ENCODE peak calls at places on chromosomes 5 and 9, in eight cellular contexts. One of them, this sample, is unnamed.

GRCh38 chr9:6305954-6306563 is 22.1 kb upstream of the TPD52L3 start:
- DNase-seq in fibroblast of gingiva: peak; percentile 49
- DNase-seq in OCI-M1: peak; percentile 99
- DNase-seq in EH: peak; percentile 38
- DNase-seq in progenitor cell of endocrine pancreas: no peak
- DNase-seq in mesothelial cell of epicardium: no peak
- DNase-seq in iPS-NIHi11: peak; percentile 36
- DNase-seq in H1: no peak
- DNase-seq in this sample: no peak

GRCh38 chr5:112668016-112668415 is 69.7 kb upstream of the APC start:
- DNase-seq in EH: peak; percentile 16
- DNase-seq in H1: no peak
- DNase-seq in mesothelial cell of epicardium: no peak
- DNase-seq in progenitor cell of endocrine pancreas: no peak
- DNase-seq in iPS-NIHi11: no peak
- DNase-seq in OCI-M1: no peak
- DNase-seq in fibroblast of gingiva: peak; percentile 13
- DNase-seq in this sample: no peak

GRCh38 chr5:6439588-6440550 is 8.8 kb upstream of the UBE2QL1 start:
- DNase-seq in fibroblast of gingiva: no peak
- DNase-seq in H1: no peak
- DNase-seq in EH: peak; percentile 29
- DNase-seq in progenitor cell of endocrine pancreas: no peak
- DNase-seq in iPS-NIHi11: no peak
- DNase-seq in OCI-M1: no peak
- DNase-seq in mesothelial cell of epicardium: no peak
- DNase-seq in this sample: no peak

GRCh38 chr5:9533096-9533495 is 12.8 kb downstream of the SEMA5A start:
- DNase-seq in progenitor cell of endocrine pancreas: no peak
- DNase-seq in EH: peak; percentile 85
- DNase-seq in mesothelial cell of epicardium: no peak
- DNase-seq in fibroblast of gingiva: no peak
- DNase-seq in H1: no peak
- DNase-seq in OCI-M1: no peak
- DNase-seq in iPS-NIHi11: no peak
- DNase-seq in this sample: no peak

GRCh38 chr5:138245717-138246116 is 28.7 kb downstream of the GFRA3 start:
- DNase-seq in mesothelial cell of epicardium: no peak
- DNase-seq in H1: no peak
- DNase-seq in iPS-NIHi11: peak; percentile 81
- DNase-seq in OCI-M1: no peak
- DNase-seq in progenitor cell of endocrine pancreas: no peak
- DNase-seq in fibroblast of gingiva: no peak
- DNase-seq in EH: peak; percentile 14
- DNase-seq in this sample: peak; percentile 42

GRCh38 chr9:115396071-115396529 is 278.1 kb upstream of the TNC start:
- DNase-seq in iPS-NIHi11: no peak
- DNase-seq in progenitor cell of endocrine pancreas: no peak
- DNase-seq in H1: no peak
- DNase-seq in fibroblast of gingiva: no peak
- DNase-seq in mesothelial cell of epicardium: no peak
- DNase-seq in OCI-M1: peak; percentile 85
- DNase-seq in EH: peak; percentile 53
- DNase-seq in this sample: no peak

GRCh38 chr9:134328341-134328840 is 2.1 kb downstream of the RXRA start:
- DNase-seq in mesothelial cell of epicardium: no peak
- DNase-seq in H1: no peak
- DNase-seq in iPS-NIHi11: no peak
- DNase-seq in OCI-M1: no peak
- DNase-seq in fibroblast of gingiva: peak; percentile 32
- DNase-seq in EH: peak; percentile 49
- DNase-seq in progenitor cell of endocrine pancreas: no peak
- DNase-seq in this sample: no peak

GRCh38 chr5:50501510-50502209 is 60.6 kb upstream of the EMB start:
- DNase-seq in OCI-M1: peak; percentile 91
- DNase-seq in mesothelial cell of epicardium: no peak
- DNase-seq in H1: no peak
- DNase-seq in fibroblast of gingiva: no peak
- DNase-seq in progenitor cell of endocrine pancreas: no peak
- DNase-seq in iPS-NIHi11: no peak
- DNase-seq in EH: no peak
- DNase-seq in this sample: no peak

GRCh38 chr5:3187846-3188425 is 407.7 kb upstream of the IRX1 start:
- DNase-seq in EH: no peak
- DNase-seq in iPS-NIHi11: no peak
- DNase-seq in progenitor cell of endocrine pancreas: no peak
- DNase-seq in mesothelial cell of epicardium: no peak
- DNase-seq in fibroblast of gingiva: no peak
- DNase-seq in H1: no peak
- DNase-seq in OCI-M1: no peak
- DNase-seq in this sample: no peak

GRCh38 chr9:438066-438465 is 223.4 kb downstream of the DOCK8 start:
- DNase-seq in OCI-M1: no peak
- DNase-seq in EH: no peak
- DNase-seq in fibroblast of gingiva: peak; percentile 73
- DNase-seq in iPS-NIHi11: no peak
- DNase-seq in progenitor cell of endocrine pancreas: no peak
- DNase-seq in H1: no peak
- DNase-seq in mesothelial cell of epicardium: no peak
- DNase-seq in this sample: no peak

GRCh38 chr5:37834542-37835399 is 5.1 kb downstream of the GDNF start:
- DNase-seq in fibroblast of gingiva: no peak
- DNase-seq in progenitor cell of endocrine pancreas: peak; percentile 23
- DNase-seq in mesothelial cell of epicardium: peak; percentile 52
- DNase-seq in EH: peak; percentile 29
- DNase-seq in H1: peak; percentile 71
- DNase-seq in iPS-NIHi11: peak; percentile 56
- DNase-seq in OCI-M1: no peak
- DNase-seq in this sample: peak; percentile 73

GRCh38 chr9:89750117-89750551 is 145.3 kb downstream of the GADD45G start:
- DNase-seq in progenitor cell of endocrine pancreas: no peak
- DNase-seq in mesothelial cell of epicardium: no peak
- DNase-seq in EH: no peak
- DNase-seq in H1: no peak
- DNase-seq in iPS-NIHi11: peak; percentile 30
- DNase-seq in OCI-M1: no peak
- DNase-seq in fibroblast of gingiva: no peak
- DNase-seq in this sample: no peak

GRCh38 chr5:61995486-61995885 is 310.5 kb upstream of the KIF2A start:
- DNase-seq in OCI-M1: no peak
- DNase-seq in EH: no peak
- DNase-seq in fibroblast of gingiva: peak; percentile 36
- DNase-seq in iPS-NIHi11: no peak
- DNase-seq in mesothelial cell of epicardium: no peak
- DNase-seq in progenitor cell of endocrine pancreas: no peak
- DNase-seq in H1: no peak
- DNase-seq in this sample: no peak

GRCh38 chr9:104875897-104876296 is 52.1 kb downstream of the ABCA1 start:
- DNase-seq in OCI-M1: no peak
- DNase-seq in mesothelial cell of epicardium: no peak
- DNase-seq in iPS-NIHi11: no peak
- DNase-seq in H1: no peak
- DNase-seq in EH: no peak
- DNase-seq in progenitor cell of endocrine pancreas: no peak
- DNase-seq in fibroblast of gingiva: no peak
- DNase-seq in this sample: no peak

GRCh38 chr5:143066556-143067281 is 296.5 kb downstream of the ARHGAP26 start:
- DNase-seq in iPS-NIHi11: peak; percentile 19
- DNase-seq in H1: no peak
- DNase-seq in EH: no peak
- DNase-seq in OCI-M1: no peak
- DNase-seq in mesothelial cell of epicardium: no peak
- DNase-seq in progenitor cell of endocrine pancreas: no peak
- DNase-seq in fibroblast of gingiva: peak; percentile 67
- DNase-seq in this sample: no peak

GRCh38 chr9:38391278-38392118 is 1.0 kb upstream of the ALDH1B1 start:
- DNase-seq in mesothelial cell of epicardium: no peak
- DNase-seq in H1: no peak
- DNase-seq in fibroblast of gingiva: no peak
- DNase-seq in progenitor cell of endocrine pancreas: no peak
- DNase-seq in EH: no peak
- DNase-seq in OCI-M1: no peak
- DNase-seq in iPS-NIHi11: no peak
- DNase-seq in this sample: no peak

GRCh38 chr5:134112726-134113571 is 1.5 kb upstream of the TCF7 start:
- DNase-seq in fibroblast of gingiva: no peak
- DNase-seq in EH: no peak
- DNase-seq in OCI-M1: no peak
- DNase-seq in progenitor cell of endocrine pancreas: no peak
- DNase-seq in H1: no peak
- DNase-seq in mesothelial cell of epicardium: no peak
- DNase-seq in iPS-NIHi11: peak; percentile 29
- DNase-seq in this sample: no peak

GRCh38 chr9:126591083-126591482 is 22.6 kb upstream of the LMX1B start:
- DNase-seq in EH: peak; percentile 20
- DNase-seq in H1: no peak
- DNase-seq in mesothelial cell of epicardium: no peak
- DNase-seq in iPS-NIHi11: peak; percentile 55
- DNase-seq in fibroblast of gingiva: no peak
- DNase-seq in OCI-M1: no peak
- DNase-seq in progenitor cell of endocrine pancreas: no peak
- DNase-seq in this sample: no peak

GRCh38 chr9:34956648-34957047 is 1.4 kb upstream of the PHF24 start:
- DNase-seq in fibroblast of gingiva: no peak
- DNase-seq in iPS-NIHi11: no peak
- DNase-seq in OCI-M1: no peak
- DNase-seq in H1: no peak
- DNase-seq in EH: no peak
- DNase-seq in progenitor cell of endocrine pancreas: no peak
- DNase-seq in mesothelial cell of epicardium: no peak
- DNase-seq in this sample: no peak

GRCh38 chr5:180803181-180804128 is 849 bp upstream of the MGAT1 start:
- DNase-seq in progenitor cell of endocrine pancreas: no peak
- DNase-seq in iPS-NIHi11: peak; percentile 47
- DNase-seq in H1: no peak
- DNase-seq in OCI-M1: peak; percentile 95
- DNase-seq in fibroblast of gingiva: no peak
- DNase-seq in EH: no peak
- DNase-seq in mesothelial cell of epicardium: peak; percentile 62
- DNase-seq in this sample: peak; percentile 61

GRCh38 chr5:142821027-142821732 is 51.0 kb downstream of the ARHGAP26 start:
- DNase-seq in OCI-M1: no peak
- DNase-seq in progenitor cell of endocrine pancreas: no peak
- DNase-seq in iPS-NIHi11: no peak
- DNase-seq in mesothelial cell of epicardium: no peak
- DNase-seq in EH: peak; percentile 47
- DNase-seq in H1: no peak
- DNase-seq in fibroblast of gingiva: no peak
- DNase-seq in this sample: no peak

GRCh38 chr5:149172261-149172660 is 31.0 kb downstream of the ABLIM3 start:
- DNase-seq in progenitor cell of endocrine pancreas: no peak
- DNase-seq in iPS-NIHi11: no peak
- DNase-seq in H1: no peak
- DNase-seq in fibroblast of gingiva: peak; percentile 66
- DNase-seq in mesothelial cell of epicardium: no peak
- DNase-seq in EH: peak; percentile 92
- DNase-seq in OCI-M1: no peak
- DNase-seq in this sample: no peak

GRCh38 chr5:149053027-149053705 is 9.7 kb downstream of the SH3TC2 start:
- DNase-seq in iPS-NIHi11: no peak
- DNase-seq in progenitor cell of endocrine pancreas: no peak
- DNase-seq in OCI-M1: no peak
- DNase-seq in fibroblast of gingiva: peak; percentile 44
- DNase-seq in EH: peak; percentile 72
- DNase-seq in H1: no peak
- DNase-seq in mesothelial cell of epicardium: no peak
- DNase-seq in this sample: no peak

GRCh38 chr9:113154936-113155335 is 4.1 kb downstream of the SLC31A2 start:
- DNase-seq in progenitor cell of endocrine pancreas: no peak
- DNase-seq in OCI-M1: no peak
- DNase-seq in H1: no peak
- DNase-seq in fibroblast of gingiva: peak; percentile 61
- DNase-seq in iPS-NIHi11: no peak
- DNase-seq in EH: no peak
- DNase-seq in mesothelial cell of epicardium: no peak
- DNase-seq in this sample: no peak

GRCh38 chr5:94702729-94703128 is 84.3 kb downstream of the SLF1 start:
- DNase-seq in fibroblast of gingiva: no peak
- DNase-seq in mesothelial cell of epicardium: no peak
- DNase-seq in progenitor cell of endocrine pancreas: no peak
- DNase-seq in H1: no peak
- DNase-seq in EH: no peak
- DNase-seq in iPS-NIHi11: no peak
- DNase-seq in OCI-M1: no peak
- DNase-seq in this sample: no peak

GRCh38 chr9:38394419-38394818 is 1.9 kb downstream of the ALDH1B1 start:
- DNase-seq in H1: no peak
- DNase-seq in OCI-M1: no peak
- DNase-seq in EH: no peak
- DNase-seq in progenitor cell of endocrine pancreas: no peak
- DNase-seq in fibroblast of gingiva: no peak
- DNase-seq in iPS-NIHi11: no peak
- DNase-seq in mesothelial cell of epicardium: no peak
- DNase-seq in this sample: no peak

GRCh38 chr5:94941113-94941765 is 322.8 kb downstream of the SLF1 start:
- DNase-seq in EH: no peak
- DNase-seq in progenitor cell of endocrine pancreas: no peak
- DNase-seq in iPS-NIHi11: no peak
- DNase-seq in mesothelial cell of epicardium: no peak
- DNase-seq in OCI-M1: no peak
- DNase-seq in H1: no peak
- DNase-seq in fibroblast of gingiva: no peak
- DNase-seq in this sample: no peak